ENCODE peak calls at places on chromosome 17, in four cellular contexts. O is breast epithelium, E is left colon, K is choroid plexus epithelial cell. G is an unnamed sample.

GRCh38 chr17:81165246-81166032 is at the start of gene PVALEF:
- DNase-seq in K (no peak), O (no peak), E (no peak), G (no peak)

GRCh38 chr17:1473170-1473569 is 17.1 kb upstream of the CRK start:
- DNase-seq in K (no peak), E (no peak), O (no peak), G (no peak)

GRCh38 chr17:17082878-17083277 is 40.6 kb downstream of the MPRIP start:
- DNase-seq in O (peak; percentile 6), E (no peak), K (no peak), G (no peak)

GRCh38 chr17:75364078-75364477 is 41.4 kb downstream of the GRB2 start:
- DNase-seq in E (no peak), O (no peak), K (peak; percentile 84), G (peak; percentile 84)

GRCh38 chr17:66381701-66382362 is 79.4 kb downstream of the PRKCA start:
- DNase-seq in E (no peak), O (no peak), K (peak; percentile 30), G (no peak)

GRCh38 chr17:79991924-79992656 is 43.6 kb downstream of the TBC1D16 start:
- DNase-seq in K (peak; percentile 25), E (peak; percentile 67), O (peak; percentile 71), G (peak; percentile 38)

GRCh38 chr17:75753514-75754377 is 11.2 kb downstream of the GALK1 start:
- DNase-seq in K (peak; percentile 71), E (no peak), O (no peak), G (peak; percentile 56)

GRCh38 chr17:77022766-77023165 is 118.0 kb upstream of the SEC14L1 start:
- DNase-seq in K (no peak), O (no peak), E (no peak), G (no peak)

GRCh38 chr17:8079291-8080207 is 8.0 kb downstream of the ALOX12B start:
- DNase-seq in E (peak; percentile 62), K (peak; percentile 49), O (peak; percentile 65), G (peak; percentile 33)

GRCh38 chr17:61551255-61551742 is 39.7 kb downstream of the NACA2 start:
- DNase-seq in E (no peak), K (peak; percentile 74), O (no peak), G (peak; percentile 67)

GRCh38 chr17:9725575-9725974 is 65.8 kb downstream of the DHRS7C start:
- DNase-seq in E (no peak), O (no peak), K (peak; percentile 44), G (no peak)

GRCh38 chr17:72644481-72644880 is 448.0 kb downstream of the SLC39A11 start:
- DNase-seq in O (no peak), K (no peak), E (no peak), G (no peak)

GRCh38 chr17:700504-701094 is 14.0 kb downstream of the VPS53 start:
- DNase-seq in E (no peak), O (no peak), K (peak; percentile 57), G (peak; percentile 53)

GRCh38 chr17:38898812-38899348 is 26.5 kb upstream of the LASP1NB start:
- DNase-seq in E (peak; percentile 66), O (no peak), K (no peak), G (no peak)

GRCh38 chr17:62791235-62792121 is 16.6 kb downstream of the MARCHF10 start:
- DNase-seq in E (no peak), K (peak; percentile 95), O (no peak), G (peak; percentile 95)

GRCh38 chr17:52138752-52139151 is 19.8 kb downstream of the CA10 start:
- DNase-seq in O (no peak), K (no peak), E (no peak), G (no peak)

GRCh38 chr17:66270106-66270505 is 32.3 kb upstream of the PRKCA start:
- DNase-seq in O (no peak), E (no peak), K (no peak), G (no peak)

GRCh38 chr17:16878547-16879100 is 93.3 kb downstream of the TNFRSF13B start:
- DNase-seq in K (no peak), O (no peak), E (no peak), G (no peak)

G was measured in IMR-90.